ENCODE peak calls at places on chromosome 21, in nine cellular contexts. One of them, this sample, is unnamed.

GRCh38 chr21:41141031-41141457 is 26.9 kb upstream of the BACE2 start:
- DNase-seq in nephron progenitor cell: no peak
- DNase-seq in heart right ventricle: no peak
- DNase-seq in endothelial cell: no peak
- DNase-seq in right lobe of liver: no peak
- DNase-seq in mesothelial cell of epicardium: no peak
- DNase-seq in GM13976: no peak
- DNase-seq in cardiac fibroblast: peak; percentile 4
- DNase-seq in GM20000: no peak
- DNase-seq in this sample: no peak

GRCh38 chr21:44441041-44441400 is 14.3 kb upstream of the LRRC3 start:
- DNase-seq in GM13976: no peak
- DNase-seq in right lobe of liver: no peak
- DNase-seq in cardiac fibroblast: no peak
- DNase-seq in endothelial cell: no peak
- DNase-seq in GM20000: no peak
- DNase-seq in nephron progenitor cell: no peak
- DNase-seq in mesothelial cell of epicardium: no peak
- DNase-seq in heart right ventricle: no peak
- DNase-seq in this sample: no peak

GRCh38 chr21:44051462-44051941 is 39.4 kb downstream of the TRAPPC10 start:
- DNase-seq in mesothelial cell of epicardium: no peak
- DNase-seq in GM20000: no peak
- DNase-seq in GM13976: no peak
- DNase-seq in cardiac fibroblast: peak; percentile 93
- DNase-seq in heart right ventricle: peak; percentile 34
- DNase-seq in nephron progenitor cell: no peak
- DNase-seq in right lobe of liver: no peak
- DNase-seq in endothelial cell: no peak
- DNase-seq in this sample: no peak

GRCh38 chr21:43340491-43341348 is 86.2 kb downstream of the SIK1 start:
- DNase-seq in cardiac fibroblast: peak; percentile 90
- DNase-seq in mesothelial cell of epicardium: peak; percentile 57
- DNase-seq in GM20000: no peak
- DNase-seq in heart right ventricle: no peak
- DNase-seq in nephron progenitor cell: no peak
- DNase-seq in endothelial cell: no peak
- DNase-seq in GM13976: no peak
- DNase-seq in right lobe of liver: no peak
- DNase-seq in this sample: no peak

GRCh38 chr21:44568261-44568660 is 5.3 kb upstream of the KRTAP10-4 start:
- DNase-seq in GM13976: no peak
- DNase-seq in right lobe of liver: no peak
- DNase-seq in GM20000: no peak
- DNase-seq in nephron progenitor cell: no peak
- DNase-seq in heart right ventricle: no peak
- DNase-seq in endothelial cell: no peak
- DNase-seq in cardiac fibroblast: no peak
- DNase-seq in mesothelial cell of epicardium: no peak
- DNase-seq in this sample: no peak

GRCh38 chr21:25734654-25735220 is at the start of the genes ATP5PF and GABPA:
- DNase-seq in nephron progenitor cell: peak; percentile 97
- DNase-seq in heart right ventricle: peak; percentile 97
- DNase-seq in endothelial cell: peak; percentile 94
- DNase-seq in mesothelial cell of epicardium: peak; percentile 96
- DNase-seq in GM20000: peak; percentile 94
- DNase-seq in cardiac fibroblast: peak; percentile 99
- DNase-seq in right lobe of liver: peak; percentile 98
- DNase-seq in GM13976: peak; percentile 92
- DNase-seq in this sample: peak; percentile 96

GRCh38 chr21:41283211-41283818 is 33.3 kb upstream of the FAM3B start:
- DNase-seq in right lobe of liver: no peak
- DNase-seq in endothelial cell: peak; percentile 50
- DNase-seq in GM13976: peak; percentile 79
- DNase-seq in mesothelial cell of epicardium: no peak
- DNase-seq in nephron progenitor cell: peak; percentile 39
- DNase-seq in GM20000: peak; percentile 79
- DNase-seq in heart right ventricle: no peak
- DNase-seq in cardiac fibroblast: peak; percentile 91
- DNase-seq in this sample: no peak

GRCh38 chr21:21387891-21388290 is 389.7 kb downstream of the NCAM2 start:
- DNase-seq in endothelial cell: no peak
- DNase-seq in cardiac fibroblast: no peak
- DNase-seq in right lobe of liver: no peak
- DNase-seq in GM13976: no peak
- DNase-seq in heart right ventricle: no peak
- DNase-seq in mesothelial cell of epicardium: no peak
- DNase-seq in GM20000: no peak
- DNase-seq in nephron progenitor cell: no peak
- DNase-seq in this sample: no peak

GRCh38 chr21:44751799-44752636 is 40.6 kb upstream of the TSPEAR start:
- DNase-seq in GM13976: no peak
- DNase-seq in mesothelial cell of epicardium: no peak
- DNase-seq in heart right ventricle: no peak
- DNase-seq in GM20000: no peak
- DNase-seq in nephron progenitor cell: no peak
- DNase-seq in endothelial cell: no peak
- DNase-seq in right lobe of liver: no peak
- DNase-seq in cardiac fibroblast: no peak
- DNase-seq in this sample: no peak

GRCh38 chr21:40658237-40658636 is 188.7 kb downstream of the DSCAM start:
- DNase-seq in nephron progenitor cell: no peak
- DNase-seq in GM13976: no peak
- DNase-seq in heart right ventricle: no peak
- DNase-seq in right lobe of liver: no peak
- DNase-seq in endothelial cell: no peak
- DNase-seq in GM20000: no peak
- DNase-seq in mesothelial cell of epicardium: no peak
- DNase-seq in cardiac fibroblast: no peak
- DNase-seq in this sample: no peak

GRCh38 chr21:44589586-44590305 is 2.6 kb downstream of the KRTAP10-6 start:
- DNase-seq in endothelial cell: no peak
- DNase-seq in right lobe of liver: no peak
- DNase-seq in nephron progenitor cell: no peak
- DNase-seq in GM13976: no peak
- DNase-seq in heart right ventricle: no peak
- DNase-seq in GM20000: no peak
- DNase-seq in mesothelial cell of epicardium: peak; percentile 31
- DNase-seq in cardiac fibroblast: no peak
- DNase-seq in this sample: peak; percentile 61

GRCh38 chr21:42750737-42751530 is 97.5 kb downstream of the PDE9A start:
- DNase-seq in right lobe of liver: peak; percentile 40
- DNase-seq in endothelial cell: no peak
- DNase-seq in nephron progenitor cell: no peak
- DNase-seq in GM20000: no peak
- DNase-seq in GM13976: no peak
- DNase-seq in mesothelial cell of epicardium: no peak
- DNase-seq in heart right ventricle: no peak
- DNase-seq in cardiac fibroblast: no peak
- DNase-seq in this sample: no peak

GRCh38 chr21:27565418-27565817 is 598.5 kb upstream of the ADAMTS5 start:
- DNase-seq in cardiac fibroblast: no peak
- DNase-seq in GM13976: no peak
- DNase-seq in right lobe of liver: no peak
- DNase-seq in heart right ventricle: no peak
- DNase-seq in mesothelial cell of epicardium: no peak
- DNase-seq in nephron progenitor cell: no peak
- DNase-seq in endothelial cell: no peak
- DNase-seq in GM20000: no peak
- DNase-seq in this sample: no peak
- TF ChIP-seq CTCF in cardiac fibroblast: no peak
- TF ChIP-seq CTCF in GM13976: no peak
- TF ChIP-seq CTCF in right lobe of liver: no peak
- TF ChIP-seq CTCF in heart right ventricle: no peak
- TF ChIP-seq CTCF in mesothelial cell of epicardium: no peak
- TF ChIP-seq CTCF in nephron progenitor cell: no peak
- TF ChIP-seq CTCF in endothelial cell: no peak
- TF ChIP-seq CTCF in GM20000: no peak
- TF ChIP-seq CTCF in this sample: no peak

DNA sequence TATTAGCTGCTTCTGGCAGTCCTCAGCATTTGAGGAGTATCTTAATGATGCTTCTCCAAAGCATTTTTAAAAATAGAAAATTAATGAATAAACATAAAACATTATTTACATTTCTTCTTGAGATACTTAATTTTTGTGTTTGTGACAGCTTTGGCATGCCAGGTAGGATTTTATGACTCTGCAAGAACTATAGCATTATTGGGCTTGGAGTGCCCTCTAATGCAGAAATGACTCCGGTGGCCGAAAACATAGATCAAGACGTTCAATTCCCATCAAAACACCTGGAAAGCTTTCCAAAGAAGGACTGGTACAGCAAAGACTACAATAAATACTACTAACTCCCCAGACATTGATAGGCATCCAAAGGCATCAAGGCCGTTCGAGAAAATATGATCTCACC is 366.4 kb upstream of the CXADR start:
- DNase-seq in right lobe of liver: no peak
- DNase-seq in GM13976: no peak
- DNase-seq in heart right ventricle: no peak
- DNase-seq in nephron progenitor cell: no peak
- DNase-seq in mesothelial cell of epicardium: no peak
- DNase-seq in GM20000: no peak
- DNase-seq in endothelial cell: no peak
- DNase-seq in cardiac fibroblast: no peak
- DNase-seq in this sample: no peak
- TF ChIP-seq CTCF in right lobe of liver: no peak
- TF ChIP-seq CTCF in GM13976: no peak
- TF ChIP-seq CTCF in heart right ventricle: no peak
- TF ChIP-seq CTCF in nephron progenitor cell: no peak
- TF ChIP-seq CTCF in mesothelial cell of epicardium: no peak
- TF ChIP-seq CTCF in GM20000: no peak
- TF ChIP-seq CTCF in endothelial cell: no peak
- TF ChIP-seq CTCF in cardiac fibroblast: no peak
- TF ChIP-seq CTCF in this sample: peak; percentile 16

GRCh38 chr21:34583926-34584563 is 30.9 kb downstream of the RCAN1 start:
- DNase-seq in nephron progenitor cell: no peak
- DNase-seq in right lobe of liver: no peak
- DNase-seq in cardiac fibroblast: peak; percentile 24
- DNase-seq in GM13976: no peak
- DNase-seq in GM20000: no peak
- DNase-seq in mesothelial cell of epicardium: no peak
- DNase-seq in heart right ventricle: no peak
- DNase-seq in endothelial cell: no peak
- DNase-seq in this sample: no peak

GRCh38 chr21:34579411-34579810 is 35.5 kb downstream of the RCAN1 start:
- DNase-seq in heart right ventricle: no peak
- DNase-seq in GM13976: no peak
- DNase-seq in cardiac fibroblast: no peak
- DNase-seq in endothelial cell: no peak
- DNase-seq in right lobe of liver: no peak
- DNase-seq in GM20000: no peak
- DNase-seq in nephron progenitor cell: no peak
- DNase-seq in mesothelial cell of epicardium: no peak
- DNase-seq in this sample: no peak

GRCh38 chr21:34580181-34580700 is 34.7 kb downstream of the RCAN1 start:
- DNase-seq in right lobe of liver: no peak
- DNase-seq in cardiac fibroblast: no peak
- DNase-seq in nephron progenitor cell: no peak
- DNase-seq in mesothelial cell of epicardium: peak; percentile 13
- DNase-seq in heart right ventricle: peak; percentile 71
- DNase-seq in GM20000: no peak
- DNase-seq in endothelial cell: no peak
- DNase-seq in GM13976: no peak
- DNase-seq in this sample: no peak

DNA sequence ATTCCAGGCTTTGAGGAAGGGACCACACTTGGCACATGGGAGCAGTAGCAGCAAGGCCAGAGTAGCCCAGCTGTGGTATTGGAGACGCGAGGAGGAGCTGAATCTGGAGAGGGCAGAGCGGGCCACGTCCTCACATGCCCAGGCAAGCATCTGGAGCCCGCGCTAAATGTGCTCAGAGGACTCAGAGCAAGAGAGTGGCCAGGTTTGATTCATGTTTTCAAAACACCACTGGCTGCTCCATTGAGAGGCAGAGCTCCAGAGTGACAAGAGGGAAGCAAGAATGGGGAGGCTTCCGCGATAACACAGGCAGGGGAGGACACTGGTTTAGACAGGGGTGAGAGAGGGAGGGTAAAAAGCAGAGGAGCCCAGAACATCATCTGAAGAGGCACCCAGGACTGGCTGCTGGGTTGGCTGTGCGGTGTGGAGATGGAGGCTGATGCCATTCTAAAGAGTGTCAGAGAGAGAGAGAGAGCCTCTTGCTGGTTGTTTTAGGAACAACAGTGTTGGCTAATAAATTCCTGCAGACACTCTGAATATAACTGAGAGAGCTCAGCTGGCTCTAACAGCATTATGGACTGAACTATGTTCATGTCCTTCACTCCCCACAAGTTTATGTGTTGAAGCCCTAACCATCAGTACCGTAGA is 32.3 kb downstream of the RCAN1 start:
- DNase-seq in heart right ventricle: peak; percentile 38
- DNase-seq in mesothelial cell of epicardium: peak; percentile 37
- DNase-seq in GM13976: peak; percentile 68
- DNase-seq in endothelial cell: peak; percentile 16
- DNase-seq in nephron progenitor cell: peak; percentile 8
- DNase-seq in cardiac fibroblast: peak; percentile 69
- DNase-seq in right lobe of liver: no peak
- DNase-seq in GM20000: peak; percentile 61
- DNase-seq in this sample: no peak
- TF ChIP-seq CTCF in heart right ventricle: peak; percentile 37
- TF ChIP-seq CTCF in mesothelial cell of epicardium: no peak
- TF ChIP-seq CTCF in GM13976: peak; percentile 41
- TF ChIP-seq CTCF in endothelial cell: no peak
- TF ChIP-seq CTCF in nephron progenitor cell: peak; percentile 27
- TF ChIP-seq CTCF in cardiac fibroblast: peak; percentile 51
- TF ChIP-seq CTCF in right lobe of liver: peak; percentile 32
- TF ChIP-seq CTCF in GM20000: no peak
- TF ChIP-seq CTCF in this sample: peak; percentile 67

GRCh38 chr21:37153193-37153934 is 80.3 kb downstream of the TTC3 start:
- DNase-seq in heart right ventricle: no peak
- DNase-seq in cardiac fibroblast: peak; percentile 83
- DNase-seq in right lobe of liver: no peak
- DNase-seq in endothelial cell: no peak
- DNase-seq in GM13976: no peak
- DNase-seq in GM20000: no peak
- DNase-seq in nephron progenitor cell: no peak
- DNase-seq in mesothelial cell of epicardium: no peak
- DNase-seq in this sample: no peak

GRCh38 chr21:37159053-37159776 is 86.2 kb downstream of the TTC3 start:
- DNase-seq in right lobe of liver: no peak
- DNase-seq in heart right ventricle: no peak
- DNase-seq in GM13976: peak; percentile 54
- DNase-seq in GM20000: peak; percentile 43
- DNase-seq in endothelial cell: no peak
- DNase-seq in nephron progenitor cell: no peak
- DNase-seq in mesothelial cell of epicardium: no peak
- DNase-seq in cardiac fibroblast: no peak
- DNase-seq in this sample: no peak

GRCh38 chr21:37153935-37154350 is 80.9 kb downstream of the TTC3 start:
- DNase-seq in mesothelial cell of epicardium: no peak
- DNase-seq in endothelial cell: no peak
- DNase-seq in right lobe of liver: peak; percentile 72
- DNase-seq in GM13976: no peak
- DNase-seq in heart right ventricle: no peak
- DNase-seq in GM20000: no peak
- DNase-seq in cardiac fibroblast: peak; percentile 68
- DNase-seq in nephron progenitor cell: no peak
- DNase-seq in this sample: no peak

GRCh38 chr21:37157938-37158337 is 84.9 kb downstream of the TTC3 start:
- DNase-seq in cardiac fibroblast: no peak
- DNase-seq in heart right ventricle: no peak
- DNase-seq in right lobe of liver: no peak
- DNase-seq in nephron progenitor cell: no peak
- DNase-seq in endothelial cell: no peak
- DNase-seq in GM13976: no peak
- DNase-seq in mesothelial cell of epicardium: no peak
- DNase-seq in GM20000: no peak
- DNase-seq in this sample: no peak

GRCh38 chr21:37155216-37155615 is 82.2 kb downstream of the TTC3 start:
- DNase-seq in GM13976: no peak
- DNase-seq in mesothelial cell of epicardium: no peak
- DNase-seq in nephron progenitor cell: no peak
- DNase-seq in right lobe of liver: no peak
- DNase-seq in heart right ventricle: no peak
- DNase-seq in GM20000: no peak
- DNase-seq in cardiac fibroblast: no peak
- DNase-seq in endothelial cell: no peak
- DNase-seq in this sample: no peak
- TF ChIP-seq CTCF in GM13976: no peak
- TF ChIP-seq CTCF in mesothelial cell of epicardium: no peak
- TF ChIP-seq CTCF in nephron progenitor cell: no peak
- TF ChIP-seq CTCF in right lobe of liver: no peak
- TF ChIP-seq CTCF in heart right ventricle: no peak
- TF ChIP-seq CTCF in GM20000: no peak
- TF ChIP-seq CTCF in cardiac fibroblast: no peak
- TF ChIP-seq CTCF in endothelial cell: no peak
- TF ChIP-seq CTCF in this sample: peak; percentile 55